ENCODE peak calls at places on chromosomes 5 and 9, in five cellular contexts. O is pancreas, X is tibial artery, E is spleen, U is lower lobe of right lung. T is an unnamed sample.

GRCh38 chr9:137275937-137276756 is 1.4 kb upstream of the TOR4A start:
- DNase-seq in O (no peak), X (no peak), E (peak), U (peak), T (no peak)

GRCh38 chr5:66617991-66618768 is 22.0 kb downstream of the MAST4 start:
- DNase-seq in O (no peak), X (no peak), E (no peak), U (no peak), T (no peak)

GRCh38 chr9:131762356-131762932 is 22.6 kb upstream of the RAPGEF1 start:
- DNase-seq in O (peak), X (peak), E (peak), U (peak), T (peak)

GRCh38 chr9:78143281-78144007 is 92.4 kb upstream of the CEP78 start:
- DNase-seq in O (no peak), X (no peak), E (no peak), U (no peak), T (no peak)

GRCh38 chr9:123946257-123946855 is 16.4 kb upstream of the DENND1A start:
- DNase-seq in O (no peak), X (no peak), E (no peak), U (no peak), T (no peak)

GRCh38 chr9:12464910-12465512 is 228.2 kb upstream of the TYRP1 start:
- DNase-seq in O (no peak), X (no peak), E (no peak), U (no peak), T (no peak)

GRCh38 chr5:67089200-67089725 is 107.3 kb downstream of the CD180 start:
- DNase-seq in O (no peak), X (no peak), E (no peak), U (no peak), T (no peak)

GRCh38 chr9:129617167-129617566 is 3.7 kb downstream of the C9orf50 start:
- DNase-seq in O (no peak), X (no peak), E (no peak), U (no peak), T (no peak)

GRCh38 chr5:179603308-179603707 is 20.2 kb downstream of the HNRNPH1 start:
- DNase-seq in O (no peak), X (no peak), E (peak), U (no peak), T (no peak)

GRCh38 chr5:181211208-181211607 is 6.2 kb upstream of the TRIM7 start:
- DNase-seq in O (no peak), X (no peak), E (no peak), U (no peak), T (no peak)

GRCh38 chr5:151886741-151887261 is 37.9 kb downstream of the GLRA1 start:
- DNase-seq in O (no peak), X (no peak), E (no peak), U (no peak), T (no peak)

GRCh38 chr5:10685103-10685502 is 75.9 kb downstream of the DAP start:
- DNase-seq in O (no peak), X (no peak), E (no peak), U (no peak), T (no peak)

GRCh38 chr9:101445353-101446029 is 9.9 kb upstream of the ALDOB start:
- DNase-seq in O (no peak), X (no peak), E (no peak), U (no peak), T (no peak)

GRCh38 chr9:123282343-123283047 is 14.1 kb upstream of the STRBP start:
- DNase-seq in O (peak), X (no peak), E (no peak), U (no peak), T (no peak)

GRCh38 chr5:156328766-156329165 is 1.8 kb downstream of the SGCD start:
- DNase-seq in O (no peak), X (no peak), E (no peak), U (no peak), T (no peak)

GRCh38 chr5:178383919-178384814 is 151.6 kb upstream of the PHYKPL start:
- DNase-seq in O (no peak), X (no peak), E (peak), U (peak), T (no peak)

GRCh38 chr9:76585487-76586459 is 126.8 kb downstream of the GCNT1 start:
- DNase-seq in O (no peak), X (no peak), E (no peak), U (no peak), T (no peak)

GRCh38 chr9:126373241-126373640 is 46.6 kb downstream of the MVB12B start:
- DNase-seq in O (no peak), X (no peak), E (no peak), U (no peak), T (no peak)

GRCh38 chr5:154830219-154830595 is 20.2 kb downstream of the FAXDC2 start:
- DNase-seq in O (no peak), X (no peak), E (no peak), U (no peak), T (no peak)

GRCh38 chr9:79195904-79196303 is 375.9 kb upstream of the TLE4 start:
- DNase-seq in O (no peak), X (no peak), E (no peak), U (no peak), T (no peak)

GRCh38 chr9:104094534-104095020 is 468 bp downstream of the SMC2 start:
- DNase-seq in O (no peak), X (no peak), E (no peak), U (no peak), T (no peak)

GRCh38 chr9:96242829-96243228 is 59.1 kb downstream of the HSD17B3 start:
- DNase-seq in O (no peak), X (no peak), E (no peak), U (no peak), T (peak)

GRCh38 chr5:144598451-144599068 is 427.9 kb downstream of the KCTD16 start:
- DNase-seq in O (peak), X (no peak), E (peak), U (no peak), T (no peak)

GRCh38 chr9:134830126-134830525 is 50.5 kb upstream of the FCN2 start:
- DNase-seq in O (no peak), X (no peak), E (no peak), U (no peak), T (peak)

GRCh38 chr9:98075332-98075805 is 18.8 kb downstream of the NANS start:
- DNase-seq in O (no peak), X (no peak), E (peak), U (no peak), T (no peak)

GRCh38 chr9:130805510-130806387 is 29.3 kb upstream of the ABL1 start:
- DNase-seq in O (no peak), X (no peak), E (no peak), U (no peak), T (no peak)

GRCh38 chr5:157562111-157562581 is 13.4 kb downstream of the ADAM19 start:
- DNase-seq in O (no peak), X (peak), E (no peak), U (no peak), T (no peak)

GRCh38 chr5:36417668-36418067 is 116.0 kb upstream of the RANBP3L start:
- DNase-seq in O (no peak), X (no peak), E (no peak), U (no peak), T (no peak)

GRCh38 chr5:65163698-65164097 is 318.0 kb downstream of the ADAMTS6 start:
- DNase-seq in O (no peak), X (no peak), E (no peak), U (no peak), T (no peak)

GRCh38 chr9:18478517-18479361 is 4.8 kb downstream of the ADAMTSL1 start:
- DNase-seq in O (no peak), X (no peak), E (no peak), U (no peak), T (no peak)
- H3K4me3 ChIP-seq in O (no peak), X (no peak), E (no peak), U (no peak), T (no peak)

DNA sequence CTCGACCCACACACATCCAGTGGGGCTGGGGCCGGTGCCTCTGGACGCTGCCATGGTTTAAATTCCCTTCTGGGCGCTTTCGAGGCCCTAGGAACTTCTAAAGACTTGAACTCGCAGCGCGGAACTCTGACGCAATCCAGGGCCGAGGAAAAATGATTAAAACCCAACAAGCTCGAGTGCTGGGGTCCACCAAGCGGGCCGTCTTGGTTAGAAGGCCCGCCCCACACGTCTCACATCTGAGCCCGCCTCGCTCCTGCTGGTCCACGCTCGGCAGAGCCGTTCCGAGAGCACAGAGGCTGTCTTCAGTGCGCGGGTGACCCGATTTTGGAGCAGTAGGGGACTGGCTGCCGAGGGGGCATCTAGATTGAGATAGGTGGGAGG is 1.5 kb downstream of the CRHBP start:
- DNase-seq in O (no peak), X (no peak), E (no peak), U (no peak), T (no peak)
- H3K4me3 ChIP-seq in O (peak), X (peak), E (peak), U (peak), T (peak)

GRCh38 chr5:43065384-43066230 is 25.5 kb upstream of the ANXA2R start:
- DNase-seq in O (peak), X (peak), E (peak), U (peak), T (no peak)

GRCh38 chr5:43061352-43061751 is 21.2 kb upstream of the ANXA2R start:
- DNase-seq in O (no peak), X (no peak), E (no peak), U (no peak), T (no peak)

GRCh38 chr5:43066231-43066798 is 26.2 kb upstream of the ANXA2R start:
- DNase-seq in O (peak), X (peak), E (peak), U (peak), T (peak)

GRCh38 chr5:43066799-43067741 is 27.0 kb upstream of the ANXA2R start:
- DNase-seq in O (peak), X (peak), E (peak), U (peak), T (peak)

DNA sequence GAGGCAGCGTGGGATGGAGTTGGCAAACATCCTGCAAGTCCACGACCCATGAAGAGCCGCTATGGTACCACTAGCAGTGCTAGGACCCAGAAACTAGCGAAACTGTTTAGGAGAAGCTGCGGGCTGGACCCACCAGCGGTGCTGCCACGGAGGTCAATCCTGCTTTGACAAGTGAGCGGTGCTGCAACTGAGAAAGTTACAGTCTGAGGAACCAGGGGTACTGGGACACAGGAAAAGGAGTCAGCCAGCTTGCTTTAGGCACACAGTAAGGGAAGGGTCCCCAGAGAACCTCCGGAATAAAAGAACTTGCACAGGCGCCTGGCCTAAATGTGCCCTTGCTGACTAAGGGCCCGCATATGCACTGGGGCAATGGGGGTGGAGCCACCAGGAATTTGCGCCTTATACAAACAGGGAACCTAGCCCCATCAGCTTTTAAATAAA is 23.6 kb upstream of the ANXA2R start:
- DNase-seq in O (no peak), X (no peak), E (peak), U (no peak), T (no peak)
- H3K4me3 ChIP-seq in O (no peak), X (no peak), E (peak), U (peak), T (peak)

DNA sequence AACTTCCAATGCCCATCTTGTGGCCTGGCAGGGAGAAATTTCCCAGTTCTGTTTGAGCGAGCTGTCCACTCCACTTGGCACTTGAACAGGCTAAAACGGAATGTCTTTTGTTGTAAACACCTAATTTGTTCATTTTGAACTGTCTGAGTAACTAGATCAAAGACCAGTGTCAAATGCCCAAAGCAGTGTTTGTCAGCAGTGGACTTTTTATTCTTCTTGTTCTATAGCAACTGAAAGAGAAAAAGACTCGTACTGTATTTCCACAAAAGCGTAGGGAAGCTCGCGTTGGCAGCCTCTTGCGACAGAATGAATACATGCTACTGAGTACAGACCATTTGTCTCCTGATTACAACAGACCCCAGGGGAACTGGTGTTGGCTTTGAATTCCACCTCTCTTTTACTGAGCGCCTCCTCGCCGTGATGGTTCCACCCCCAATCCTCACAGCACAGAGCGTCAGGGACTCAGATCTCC is 601.8 kb upstream of the ZNF608 start:
- DNase-seq in O (no peak), X (peak), E (no peak), U (no peak), T (no peak)
- H3K4me3 ChIP-seq in O (no peak), X (no peak), E (no peak), U (no peak), T (peak)

GRCh38 chr5:32018476-32019436 is 155.4 kb downstream of the GOLPH3 start:
- DNase-seq in O (no peak), X (no peak), E (peak), U (no peak), T (no peak)
- H3K4me3 ChIP-seq in O (no peak), X (no peak), E (no peak), U (no peak), T (peak)

GRCh38 chr9:109010676-109011655 is 2.3 kb downstream of the CTNNAL1 start:
- DNase-seq in O (no peak), X (no peak), E (no peak), U (no peak), T (peak)
- H3K4me3 ChIP-seq in O (no peak), X (peak), E (peak), U (peak), T (peak)

GRCh38 chr5:40685952-40686351 is 6.2 kb downstream of the PTGER4 start:
- DNase-seq in O (no peak), X (no peak), E (no peak), U (no peak), T (no peak)

GRCh38 chr5:40687316-40687715 is 7.6 kb downstream of the PTGER4 start:
- DNase-seq in O (no peak), X (no peak), E (no peak), U (no peak), T (no peak)

GRCh38 chr5:40685191-40685590 is 5.5 kb downstream of the PTGER4 start:
- DNase-seq in O (no peak), X (no peak), E (no peak), U (no peak), T (no peak)

GRCh38 chr5:40689442-40689841 is 9.7 kb downstream of the PTGER4 start:
- DNase-seq in O (no peak), X (peak), E (no peak), U (no peak), T (no peak)

GRCh38 chr5:40688127-40688756 is 8.5 kb downstream of the PTGER4 start:
- DNase-seq in O (peak), X (peak), E (peak), U (peak), T (peak)
- H3K4me3 ChIP-seq in O (no peak), X (no peak), E (no peak), U (peak), T (no peak)

GRCh38 chr5:40958811-40959210 is 49.5 kb downstream of the C7 start:
- DNase-seq in O (no peak), X (no peak), E (no peak), U (no peak), T (no peak)
- H3K4me3 ChIP-seq in O (no peak), X (no peak), E (no peak), U (no peak), T (no peak)

GRCh38 chr5:117488976-117489500 is 914.4 kb upstream of the SEMA6A start:
- DNase-seq in O (no peak), X (no peak), E (no peak), U (no peak), T (no peak)

GRCh38 chr5:117486291-117486690 is 911.7 kb upstream of the SEMA6A start:
- DNase-seq in O (no peak), X (no peak), E (no peak), U (no peak), T (no peak)

GRCh38 chr5:117487556-117487955 is 912.9 kb upstream of the SEMA6A start:
- DNase-seq in O (no peak), X (no peak), E (no peak), U (no peak), T (no peak)

GRCh38 chr5:117486879-117487391 is 912.3 kb upstream of the SEMA6A start:
- DNase-seq in O (no peak), X (no peak), E (no peak), U (no peak), T (peak)
- H3K4me3 ChIP-seq in O (no peak), X (no peak), E (no peak), U (no peak), T (no peak)

GRCh38 chr5:95647331-95647659 is 718 bp downstream of the RFESD start:
- DNase-seq in O (no peak), X (no peak), E (no peak), U (no peak), T (peak)
- H3K4me3 ChIP-seq in O (peak), X (peak), E (peak), U (peak), T (peak)